ENCODE peak calls at places on chromosomes 12 and 14, in seven cellular contexts. D, G, R, N, U, Q and P are unnamed samples.

GRCh38 chr12:67925551-67925950 is 63.7 kb upstream of the IFNG-AS1 start:
- DNase-seq in D (no peak), G (no peak), R (no peak), N (no peak), U (peak; percentile 55), Q (no peak), P (no peak)

GRCh38 chr14:46137786-46138185 is 513.8 kb downstream of the RPL10L start:
- DNase-seq in D (no peak), G (no peak), R (no peak), N (no peak), U (no peak), Q (no peak), P (no peak)

GRCh38 chr14:22850944-22851790 is 14.8 kb downstream of the MMP14 start:
- DNase-seq in D (no peak), G (no peak), R (peak; percentile 31), N (peak; percentile 72), U (peak; percentile 94), Q (peak; percentile 53), P (peak; percentile 63)

GRCh38 chr12:116529048-116529447 is 30.1 kb upstream of the MAP1LC3B2 start:
- DNase-seq in D (no peak), G (no peak), R (no peak), N (peak; percentile 18), U (peak; percentile 99), Q (no peak), P (no peak)

GRCh38 chr12:111444706-111445310 is 39.1 kb downstream of the SH2B3 start:
- DNase-seq in D (no peak), G (no peak), R (peak; percentile 83), N (peak; percentile 64), U (no peak), Q (no peak), P (peak; percentile 92)

GRCh38 chr14:102982852-102983470 is 60.5 kb downstream of the AMN start:
- DNase-seq in D (no peak), G (no peak), R (no peak), N (no peak), U (no peak), Q (no peak), P (no peak)

GRCh38 chr12:6141048-6141447 is 16.6 kb upstream of the VWF start:
- DNase-seq in D (no peak), G (no peak), R (no peak), N (no peak), U (peak; percentile 12), Q (no peak), P (peak; percentile 31)

GRCh38 chr14:79783061-79783460 is 428.2 kb downstream of the DIO2 start:
- DNase-seq in D (no peak), G (no peak), R (no peak), N (no peak), U (no peak), Q (no peak), P (no peak)

GRCh38 chr12:42921741-42922511 is 332.4 kb upstream of the PRICKLE1 start:
- DNase-seq in D (no peak), G (no peak), R (peak; percentile 16), N (peak; percentile 13), U (peak; percentile 64), Q (no peak), P (no peak)

GRCh38 chr12:3752096-3752709 is 706 bp downstream of the CRACR2A start:
- DNase-seq in D (peak; percentile 71), G (no peak), R (no peak), N (peak; percentile 46), U (no peak), Q (no peak), P (peak; percentile 85)

GRCh38 chr12:26088999-26089398 is 35.8 kb downstream of the BHLHE41 start:
- DNase-seq in D (no peak), G (no peak), R (no peak), N (peak; percentile 48), U (no peak), Q (no peak), P (no peak)

GRCh38 chr12:13661005-13661887 is 320.2 kb downstream of the GRIN2B start:
- DNase-seq in D (no peak), G (peak; percentile 62), R (peak; percentile 51), N (peak; percentile 81), U (peak; percentile 7), Q (no peak), P (peak; percentile 32)

GRCh38 chr12:1606021-1606622 is 11.7 kb upstream of the FBXL14 start:
- DNase-seq in D (no peak), G (peak; percentile 37), R (peak; percentile 88), N (peak; percentile 93), U (peak; percentile 71), Q (peak; percentile 96), P (no peak)

GRCh38 chr12:81542065-81542464 is 217.1 kb downstream of the PPFIA2 start:
- DNase-seq in D (no peak), G (no peak), R (no peak), N (no peak), U (no peak), Q (no peak), P (no peak)

GRCh38 chr12:6367065-6367968 is 8.0 kb downstream of the SCNN1A start:
- DNase-seq in D (peak; percentile 56), G (no peak), R (peak; percentile 27), N (no peak), U (peak; percentile 50), Q (no peak), P (peak; percentile 66)

GRCh38 chr14:31926123-31926522 is 151.0 kb upstream of the ARHGAP5 start:
- DNase-seq in D (no peak), G (no peak), R (no peak), N (peak; percentile 67), U (peak; percentile 64), Q (no peak), P (peak; percentile 34)

GRCh38 chr14:68682166-68683103 is 110.4 kb downstream of the ZFP36L1 start:
- DNase-seq in D (peak; percentile 57), G (no peak), R (no peak), N (peak; percentile 71), U (peak; percentile 94), Q (no peak), P (peak; percentile 52)

GRCh38 chr14:96889091-96889490 is 91.9 kb downstream of the VRK1 start:
- DNase-seq in D (no peak), G (no peak), R (no peak), N (no peak), U (no peak), Q (no peak), P (no peak)

GRCh38 chr12:45268672-45269406 is 52.9 kb downstream of the ANO6 start:
- DNase-seq in D (no peak), G (no peak), R (peak; percentile 75), N (peak; percentile 87), U (peak; percentile 88), Q (peak; percentile 66), P (no peak)

GRCh38 chr12:93962336-93962735 is 186.0 kb upstream of the PLXNC1 start:
- DNase-seq in D (no peak), G (no peak), R (no peak), N (no peak), U (no peak), Q (no peak), P (no peak)

GRCh38 chr12:113235976-113236375 is 14.7 kb downstream of the TPCN1 start:
- DNase-seq in D (no peak), G (no peak), R (no peak), N (no peak), U (no peak), Q (no peak), P (no peak)

GRCh38 chr14:94051115-94051514 is 25.0 kb downstream of the OTUB2 start:
- DNase-seq in D (no peak), G (peak; percentile 50), R (peak; percentile 46), N (peak; percentile 53), U (peak; percentile 22), Q (no peak), P (no peak)

GRCh38 chr12:50200507-50201273 is 33.5 kb upstream of the CERS5 start:
- DNase-seq in D (no peak), G (no peak), R (no peak), N (no peak), U (peak; percentile 89), Q (no peak), P (no peak)

GRCh38 chr14:80358112-80358511 is 146.8 kb upstream of the DIO2 start:
- DNase-seq in D (no peak), G (no peak), R (no peak), N (no peak), U (peak; percentile 91), Q (no peak), P (no peak)

GRCh38 chr12:48235796-48236333 is 32.8 kb upstream of the OR10AD1 start:
- DNase-seq in D (no peak), G (no peak), R (no peak), N (no peak), U (no peak), Q (no peak), P (no peak)

GRCh38 chr12:77625441-77625840 is 205.3 kb upstream of the NAV3 start:
- DNase-seq in D (no peak), G (no peak), R (no peak), N (peak; percentile 6), U (peak; percentile 88), Q (no peak), P (no peak)